ENCODE peak calls at places on chromosomes 4 and X, in eight cellular contexts. One of them, this sample, is unnamed. For H3K27me3 and H3K9me3, the result is how much of the 10 kb centered on the place peaks cover.

GRCh38 chr4:148787831-148788477 is 345.7 kb upstream of the NR3C2 start:
- DNase-seq in testis: no peak
- DNase-seq in upper lobe of right lung: no peak
- DNase-seq in IMR-90: peak
- DNase-seq in astrocyte: peak
- DNase-seq in naive thymus-derived CD4-positive, alpha-beta T cell: no peak
- DNase-seq in transverse colon: no peak
- DNase-seq in right lobe of liver: no peak
- DNase-seq in this sample: no peak

GRCh38 chr4:183416878-183417277 is 27.6 kb upstream of the CDKN2AIP start:
- DNase-seq in testis: no peak
- DNase-seq in upper lobe of right lung: no peak
- DNase-seq in IMR-90: no peak
- DNase-seq in astrocyte: no peak
- DNase-seq in naive thymus-derived CD4-positive, alpha-beta T cell: no peak
- DNase-seq in transverse colon: no peak
- DNase-seq in right lobe of liver: no peak
- DNase-seq in this sample: no peak

GRCh38 chrX:100654256-100654655 is 10.3 kb downstream of the SRPX2 start:
- DNase-seq in testis: peak
- DNase-seq in upper lobe of right lung: no peak
- DNase-seq in IMR-90: peak
- DNase-seq in astrocyte: no peak
- DNase-seq in naive thymus-derived CD4-positive, alpha-beta T cell: no peak
- DNase-seq in transverse colon: no peak
- DNase-seq in right lobe of liver: no peak
- DNase-seq in this sample: no peak

GRCh38 chr4:172709376-172709775 is 459.2 kb upstream of the GALNT7 start:
- DNase-seq in testis: no peak
- DNase-seq in upper lobe of right lung: no peak
- DNase-seq in IMR-90: no peak
- DNase-seq in astrocyte: no peak
- DNase-seq in naive thymus-derived CD4-positive, alpha-beta T cell: no peak
- DNase-seq in transverse colon: no peak
- DNase-seq in right lobe of liver: no peak
- DNase-seq in this sample: no peak

GRCh38 chrX:108348525-108348924 is 89.7 kb downstream of the COL4A6 start:
- DNase-seq in testis: no peak
- DNase-seq in upper lobe of right lung: no peak
- DNase-seq in IMR-90: no peak
- DNase-seq in astrocyte: no peak
- DNase-seq in naive thymus-derived CD4-positive, alpha-beta T cell: no peak
- DNase-seq in transverse colon: no peak
- DNase-seq in right lobe of liver: no peak
- DNase-seq in this sample: no peak

GRCh38 chr4:128298852-128299251 is 11.2 kb upstream of the PGRMC2 start:
- DNase-seq in testis: no peak
- DNase-seq in upper lobe of right lung: no peak
- DNase-seq in IMR-90: no peak
- DNase-seq in astrocyte: no peak
- DNase-seq in naive thymus-derived CD4-positive, alpha-beta T cell: no peak
- DNase-seq in transverse colon: no peak
- DNase-seq in right lobe of liver: no peak
- DNase-seq in this sample: peak

GRCh38 chrX:5876984-5877655 is 351.5 kb downstream of the NLGN4X start:
- DNase-seq in testis: peak
- DNase-seq in upper lobe of right lung: no peak
- DNase-seq in IMR-90: no peak
- DNase-seq in astrocyte: no peak
- DNase-seq in naive thymus-derived CD4-positive, alpha-beta T cell: no peak
- DNase-seq in transverse colon: peak
- DNase-seq in right lobe of liver: no peak
- DNase-seq in this sample: peak

GRCh38 chr4:127809173-127809800 is 27.2 kb downstream of the HSPA4L start:
- DNase-seq in testis: no peak
- DNase-seq in upper lobe of right lung: no peak
- DNase-seq in IMR-90: peak
- DNase-seq in astrocyte: peak
- DNase-seq in naive thymus-derived CD4-positive, alpha-beta T cell: no peak
- DNase-seq in transverse colon: no peak
- DNase-seq in right lobe of liver: no peak
- DNase-seq in this sample: no peak

GRCh38 chr4:75726577-75726976 is 2.2 kb downstream of the USO1 start:
- DNase-seq in testis: peak
- DNase-seq in upper lobe of right lung: no peak
- DNase-seq in IMR-90: peak
- DNase-seq in astrocyte: no peak
- DNase-seq in naive thymus-derived CD4-positive, alpha-beta T cell: no peak
- DNase-seq in transverse colon: no peak
- DNase-seq in right lobe of liver: no peak
- DNase-seq in this sample: no peak

GRCh38 chr4:74308215-74308614 is at the start of gene EPGN:
- DNase-seq in testis: no peak
- DNase-seq in upper lobe of right lung: no peak
- DNase-seq in IMR-90: no peak
- DNase-seq in astrocyte: no peak
- DNase-seq in naive thymus-derived CD4-positive, alpha-beta T cell: peak
- DNase-seq in transverse colon: no peak
- DNase-seq in right lobe of liver: no peak
- DNase-seq in this sample: no peak

GRCh38 chrX:118726887-118727685 is at the start of gene IL13RA1:
- DNase-seq in testis: peak
- DNase-seq in upper lobe of right lung: peak
- DNase-seq in IMR-90: peak
- DNase-seq in astrocyte: peak
- DNase-seq in naive thymus-derived CD4-positive, alpha-beta T cell: no peak
- DNase-seq in transverse colon: peak
- DNase-seq in right lobe of liver: peak
- DNase-seq in this sample: peak

GRCh38 chr4:121676388-121677075 is 20.2 kb downstream of the ANXA5 start:
- DNase-seq in testis: no peak
- DNase-seq in upper lobe of right lung: no peak
- DNase-seq in IMR-90: no peak
- DNase-seq in astrocyte: no peak
- DNase-seq in naive thymus-derived CD4-positive, alpha-beta T cell: no peak
- DNase-seq in transverse colon: no peak
- DNase-seq in right lobe of liver: no peak
- DNase-seq in this sample: no peak

GRCh38 chr4:121679267-121679666 is 17.5 kb downstream of the ANXA5 start:
- DNase-seq in testis: no peak
- DNase-seq in upper lobe of right lung: no peak
- DNase-seq in IMR-90: no peak
- DNase-seq in astrocyte: peak
- DNase-seq in naive thymus-derived CD4-positive, alpha-beta T cell: no peak
- DNase-seq in transverse colon: no peak
- DNase-seq in right lobe of liver: no peak
- DNase-seq in this sample: no peak

GRCh38 chr4:121674696-121675095 is 22.1 kb downstream of the ANXA5 start:
- DNase-seq in testis: no peak
- DNase-seq in upper lobe of right lung: no peak
- DNase-seq in IMR-90: no peak
- DNase-seq in astrocyte: no peak
- DNase-seq in naive thymus-derived CD4-positive, alpha-beta T cell: no peak
- DNase-seq in transverse colon: no peak
- DNase-seq in right lobe of liver: no peak
- DNase-seq in this sample: no peak

GRCh38 chr4:121675715-121676114 is 21.1 kb downstream of the ANXA5 start:
- DNase-seq in testis: no peak
- DNase-seq in upper lobe of right lung: no peak
- DNase-seq in IMR-90: peak
- DNase-seq in astrocyte: no peak
- DNase-seq in naive thymus-derived CD4-positive, alpha-beta T cell: no peak
- DNase-seq in transverse colon: no peak
- DNase-seq in right lobe of liver: no peak
- DNase-seq in this sample: no peak

DNA sequence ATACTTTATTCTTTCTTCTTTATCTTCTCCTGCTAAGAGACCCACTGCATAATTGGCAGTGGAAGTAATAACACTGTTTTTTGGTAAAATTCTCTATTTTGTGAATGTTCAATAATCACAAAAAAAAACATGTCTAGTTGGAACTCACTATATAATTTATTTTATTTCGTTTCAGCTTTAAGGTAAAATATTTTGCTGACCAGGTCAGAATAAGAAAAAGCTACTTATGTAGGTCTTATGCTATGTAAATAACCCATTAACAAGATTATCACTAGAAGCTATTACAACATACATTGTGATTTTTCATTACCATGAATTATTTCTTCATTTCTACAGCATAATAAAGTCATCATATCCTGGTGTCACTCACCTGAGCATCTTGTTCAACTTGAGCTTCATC is 19.3 kb downstream of the ANXA5 start:
- DNase-seq in testis: no peak
- DNase-seq in upper lobe of right lung: no peak
- DNase-seq in IMR-90: no peak
- DNase-seq in astrocyte: no peak
- DNase-seq in naive thymus-derived CD4-positive, alpha-beta T cell: no peak
- DNase-seq in transverse colon: no peak
- DNase-seq in right lobe of liver: no peak
- DNase-seq in this sample: no peak
- H3K27me3 ChIP-seq in testis: under half
- H3K27me3 ChIP-seq in upper lobe of right lung: under half
- H3K27me3 ChIP-seq in IMR-90: under half
- H3K27me3 ChIP-seq in astrocyte: under half
- H3K27me3 ChIP-seq in naive thymus-derived CD4-positive, alpha-beta T cell: under half
- H3K27me3 ChIP-seq in transverse colon: under half
- H3K27me3 ChIP-seq in right lobe of liver: under half
- H3K27me3 ChIP-seq in this sample: under half

GRCh38 chr4:6916069-6916586 is 6.5 kb downstream of the TBC1D14 start:
- DNase-seq in testis: no peak
- DNase-seq in upper lobe of right lung: no peak
- DNase-seq in IMR-90: no peak
- DNase-seq in astrocyte: no peak
- DNase-seq in naive thymus-derived CD4-positive, alpha-beta T cell: no peak
- DNase-seq in transverse colon: peak
- DNase-seq in right lobe of liver: no peak
- DNase-seq in this sample: no peak

GRCh38 chr4:6916587-6917444 is 7.2 kb downstream of the TBC1D14 start:
- DNase-seq in testis: peak
- DNase-seq in upper lobe of right lung: no peak
- DNase-seq in IMR-90: no peak
- DNase-seq in astrocyte: peak
- DNase-seq in naive thymus-derived CD4-positive, alpha-beta T cell: no peak
- DNase-seq in transverse colon: peak
- DNase-seq in right lobe of liver: peak
- DNase-seq in this sample: no peak

GRCh38 chr4:6915041-6916005 is 5.7 kb downstream of the TBC1D14 start:
- DNase-seq in testis: no peak
- DNase-seq in upper lobe of right lung: no peak
- DNase-seq in IMR-90: no peak
- DNase-seq in astrocyte: no peak
- DNase-seq in naive thymus-derived CD4-positive, alpha-beta T cell: no peak
- DNase-seq in transverse colon: no peak
- DNase-seq in right lobe of liver: no peak
- DNase-seq in this sample: no peak

GRCh38 chr4:6918345-6918744 is 8.7 kb downstream of the TBC1D14 start:
- DNase-seq in testis: no peak
- DNase-seq in upper lobe of right lung: no peak
- DNase-seq in IMR-90: no peak
- DNase-seq in astrocyte: no peak
- DNase-seq in naive thymus-derived CD4-positive, alpha-beta T cell: peak
- DNase-seq in transverse colon: no peak
- DNase-seq in right lobe of liver: no peak
- DNase-seq in this sample: no peak

GRCh38 chr4:6917445-6918241 is 8.0 kb downstream of the TBC1D14 start:
- DNase-seq in testis: peak
- DNase-seq in upper lobe of right lung: peak
- DNase-seq in IMR-90: no peak
- DNase-seq in astrocyte: no peak
- DNase-seq in naive thymus-derived CD4-positive, alpha-beta T cell: no peak
- DNase-seq in transverse colon: peak
- DNase-seq in right lobe of liver: peak
- DNase-seq in this sample: peak
- H3K27ac ChIP-seq in testis: peak
- H3K27ac ChIP-seq in upper lobe of right lung: peak
- H3K27ac ChIP-seq in IMR-90: no peak
- H3K27ac ChIP-seq in astrocyte: no peak
- H3K27ac ChIP-seq in naive thymus-derived CD4-positive, alpha-beta T cell: peak
- H3K27ac ChIP-seq in transverse colon: peak
- H3K27ac ChIP-seq in right lobe of liver: peak
- H3K27ac ChIP-seq in this sample: peak

GRCh38 chr4:147312376-147313046 is 168.4 kb upstream of the EDNRA start:
- DNase-seq in testis: no peak
- DNase-seq in upper lobe of right lung: no peak
- DNase-seq in IMR-90: peak
- DNase-seq in astrocyte: peak
- DNase-seq in naive thymus-derived CD4-positive, alpha-beta T cell: no peak
- DNase-seq in transverse colon: no peak
- DNase-seq in right lobe of liver: no peak
- DNase-seq in this sample: no peak
- H3K9me3 ChIP-seq in testis: under half
- H3K9me3 ChIP-seq in upper lobe of right lung: under half
- H3K9me3 ChIP-seq in IMR-90: under half
- H3K9me3 ChIP-seq in astrocyte: under half
- H3K9me3 ChIP-seq in naive thymus-derived CD4-positive, alpha-beta T cell: under half
- H3K9me3 ChIP-seq in transverse colon: under half
- H3K9me3 ChIP-seq in right lobe of liver: under half
- H3K9me3 ChIP-seq in this sample: under half

GRCh38 chrX:10513974-10514373 is 106.4 kb downstream of the MID1 start:
- DNase-seq in testis: no peak
- DNase-seq in upper lobe of right lung: no peak
- DNase-seq in IMR-90: no peak
- DNase-seq in astrocyte: no peak
- DNase-seq in naive thymus-derived CD4-positive, alpha-beta T cell: no peak
- DNase-seq in transverse colon: no peak
- DNase-seq in right lobe of liver: no peak
- DNase-seq in this sample: no peak

GRCh38 chrX:10512258-10512657 is 108.1 kb downstream of the MID1 start:
- DNase-seq in testis: no peak
- DNase-seq in upper lobe of right lung: no peak
- DNase-seq in IMR-90: peak
- DNase-seq in astrocyte: peak
- DNase-seq in naive thymus-derived CD4-positive, alpha-beta T cell: no peak
- DNase-seq in transverse colon: no peak
- DNase-seq in right lobe of liver: no peak
- DNase-seq in this sample: no peak

GRCh38 chrX:10516781-10517322 is 103.5 kb downstream of the MID1 start:
- DNase-seq in testis: no peak
- DNase-seq in upper lobe of right lung: no peak
- DNase-seq in IMR-90: no peak
- DNase-seq in astrocyte: no peak
- DNase-seq in naive thymus-derived CD4-positive, alpha-beta T cell: no peak
- DNase-seq in transverse colon: no peak
- DNase-seq in right lobe of liver: no peak
- DNase-seq in this sample: no peak

GRCh38 chrX:10512741-10513140 is 107.6 kb downstream of the MID1 start:
- DNase-seq in testis: no peak
- DNase-seq in upper lobe of right lung: no peak
- DNase-seq in IMR-90: no peak
- DNase-seq in astrocyte: no peak
- DNase-seq in naive thymus-derived CD4-positive, alpha-beta T cell: no peak
- DNase-seq in transverse colon: no peak
- DNase-seq in right lobe of liver: no peak
- DNase-seq in this sample: no peak

DNA sequence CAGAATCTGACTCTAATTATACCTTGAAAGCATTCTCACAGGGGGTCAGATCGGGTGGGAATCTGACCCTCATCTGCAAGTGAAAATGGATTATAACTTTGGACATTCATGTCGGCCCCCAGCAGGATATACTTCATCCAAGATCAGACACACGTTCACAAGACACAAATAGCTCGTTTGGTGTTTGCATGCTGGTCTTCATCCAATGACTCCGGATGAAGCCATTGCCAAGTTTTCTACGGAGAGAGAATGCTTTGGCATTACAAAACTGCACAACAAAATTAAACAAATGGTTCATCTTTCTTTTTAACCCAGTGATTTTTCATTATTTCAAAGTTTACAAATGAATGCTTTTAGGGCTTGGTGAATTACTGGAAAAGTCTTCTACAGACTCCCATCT is 105.5 kb downstream of the MID1 start:
- DNase-seq in testis: peak
- DNase-seq in upper lobe of right lung: no peak
- DNase-seq in IMR-90: peak
- DNase-seq in astrocyte: no peak
- DNase-seq in naive thymus-derived CD4-positive, alpha-beta T cell: no peak
- DNase-seq in transverse colon: no peak
- DNase-seq in right lobe of liver: no peak
- DNase-seq in this sample: no peak
- H3K27me3 ChIP-seq in testis: under half
- H3K27me3 ChIP-seq in upper lobe of right lung: under half
- H3K27me3 ChIP-seq in IMR-90: under half
- H3K27me3 ChIP-seq in astrocyte: under half
- H3K27me3 ChIP-seq in naive thymus-derived CD4-positive, alpha-beta T cell: under half
- H3K27me3 ChIP-seq in transverse colon: under half
- H3K27me3 ChIP-seq in right lobe of liver: under half
- H3K27me3 ChIP-seq in this sample: under half

This sample was measured in body of pancreas.